ENCODE peak calls at places on chromosome 2, in four cellular contexts. M is HepG2, H is A549, A is K562. D is an unnamed sample.
A peak's percentile ranks its signal among the peaks of the same experiment; 100 is the strongest.

GRCh38 chr2:201754683-201755415 is 25.9 kb downstream of the ALS2 start:
- DNase-seq in M (peak; percentile 79), H (no peak), A (no peak), D (peak; percentile 60)

GRCh38 chr2:182444170-182444569 is 17.3 kb upstream of the PDE1A start:
- DNase-seq in M (no peak), H (no peak), A (no peak), D (no peak)

GRCh38 chr2:115422004-115422634 is 979.7 kb downstream of the DPP10 start:
- DNase-seq in M (no peak), H (no peak), A (no peak), D (no peak)

GRCh38 chr2:109537565-109538221 is 76.1 kb downstream of the SEPTIN10 start:
- DNase-seq in M (peak; percentile 37), H (no peak), A (no peak), D (peak; percentile 58)

GRCh38 chr2:174176898-174177297 is 71.4 kb downstream of the OLA1 start:
- DNase-seq in M (no peak), H (no peak), A (no peak), D (peak; percentile 44)

GRCh38 chr2:232275670-232276069 is 102.9 kb upstream of the ALPP start:
- DNase-seq in M (no peak), H (no peak), A (no peak), D (no peak)

GRCh38 chr2:234286118-234286598 is 210.7 kb downstream of the ARL4C start:
- DNase-seq in M (no peak), H (no peak), A (no peak), D (peak; percentile 71)

GRCh38 chr2:197125000-197125399 is 185.6 kb downstream of the ANKRD44 start:
- DNase-seq in M (no peak), H (no peak), A (no peak), D (peak; percentile 92)

GRCh38 chr2:102048465-102048864 is 56.7 kb downstream of the IL1R2 start:
- DNase-seq in M (no peak), H (no peak), A (no peak), D (peak; percentile 73)

GRCh38 chr2:190941571-190941970 is 61.0 kb downstream of the GLS start:
- DNase-seq in M (no peak), H (no peak), A (no peak), D (no peak)

GRCh38 chr2:225889452-225889851 is 489.9 kb downstream of the NYAP2 start:
- DNase-seq in M (peak; percentile 57), H (peak; percentile 10), A (no peak), D (peak; percentile 94)

GRCh38 chr2:11264007-11264406 is 80.4 kb downstream of the ROCK2 start:
- DNase-seq in M (no peak), H (no peak), A (no peak), D (no peak)

GRCh38 chr2:143948710-143949109 is 571.2 kb downstream of the ZEB2 start:
- DNase-seq in M (no peak), H (no peak), A (no peak), D (peak; percentile 43)

GRCh38 chr2:173898178-173898668 is 67.0 kb downstream of the SP3 start:
- DNase-seq in M (no peak), H (no peak), A (no peak), D (no peak)

GRCh38 chr2:241891315-241891987 is 21.9 kb downstream of the RTP5 start:
- DNase-seq in M (no peak), H (no peak), A (no peak), D (no peak)

GRCh38 chr2:54575379-54575888 is 119.3 kb downstream of the SPTBN1 start:
- DNase-seq in M (no peak), H (no peak), A (no peak), D (peak; percentile 49)

GRCh38 chr2:145286716-145287115 is 766.8 kb upstream of the ZEB2 start:
- DNase-seq in M (no peak), H (no peak), A (no peak), D (no peak)

GRCh38 chr2:165572155-165572554 is 102.7 kb downstream of the CSRNP3 start:
- DNase-seq in M (no peak), H (no peak), A (no peak), D (no peak)

GRCh38 chr2:14148186-14148585 is 484.3 kb upstream of the LRATD1 start:
- DNase-seq in M (no peak), H (no peak), A (no peak), D (peak; percentile 0)

GRCh38 chr2:169095631-169096105 is 26.3 kb downstream of the DHRS9 start:
- DNase-seq in M (no peak), H (no peak), A (peak; percentile 24), D (peak; percentile 69)

GRCh38 chr2:53202063-53202462 is 565.5 kb upstream of the CHAC2 start:
- DNase-seq in M (peak; percentile 25), H (no peak), A (no peak), D (peak; percentile 84)

GRCh38 chr2:17879913-17880274 is 1.4 kb downstream of the KCNS3 start:
- DNase-seq in M (peak; percentile 13), H (no peak), A (no peak), D (no peak)

GRCh38 chr2:85393836-85394235 is 16.3 kb downstream of the CAPG start:
- DNase-seq in M (no peak), H (no peak), A (no peak), D (peak; percentile 36)

GRCh38 chr2:98086491-98087446 is at the start of gene VWA3B:
- DNase-seq in M (no peak), H (peak; percentile 75), A (peak; percentile 74), D (no peak)

GRCh38 chr2:60516383-60516811 is 37.1 kb downstream of the BCL11A start:
- DNase-seq in M (no peak), H (no peak), A (no peak), D (peak; percentile 90)

GRCh38 chr2:172516299-172516698 is 39.6 kb upstream of the PDK1 start:
- DNase-seq in M (no peak), H (no peak), A (no peak), D (peak; percentile 93)

GRCh38 chr2:193966590-193966989 is 1690.4 kb upstream of the SLC39A10 start:
- DNase-seq in M (no peak), H (peak; percentile 3), A (no peak), D (peak; percentile 0)

GRCh38 chr2:211157856-211158463 is 601.6 kb downstream of the CPS1 start:
- DNase-seq in M (peak; percentile 67), H (peak; percentile 8), A (peak; percentile 13), D (peak; percentile 36)

GRCh38 chr2:230068658-230069080 is at the start of gene SLC16A14:
- DNase-seq in M (no peak), H (peak; percentile 7), A (no peak), D (peak; percentile 52)

GRCh38 chr2:112121682-112122254 is 16.4 kb upstream of the FBLN7 start:
- DNase-seq in M (peak; percentile 55), H (peak; percentile 12), A (no peak), D (peak; percentile 66)

GRCh38 chr2:206670531-206671319 is 28.4 kb downstream of the FAM237A start:
- DNase-seq in M (peak; percentile 9), H (no peak), A (no peak), D (no peak)

GRCh38 chr2:130947967-130948366 is 111.3 kb downstream of the ARHGEF4 start:
- DNase-seq in M (no peak), H (no peak), A (no peak), D (no peak)

GRCh38 chr2:85994421-85994777 is 105.6 kb upstream of the ST3GAL5 start:
- DNase-seq in M (no peak), H (no peak), A (no peak), D (no peak)

GRCh38 chr2:79552653-79553052 is 39.8 kb downstream of the CTNNA2 start:
- DNase-seq in M (no peak), H (no peak), A (no peak), D (no peak)

GRCh38 chr2:135050684-135051083 is 1.4 kb upstream of the RAB3GAP1 start:
- DNase-seq in M (no peak), H (no peak), A (no peak), D (no peak)

GRCh38 chr2:6934329-6934728 is 17.1 kb downstream of the RNF144A start:
- DNase-seq in M (no peak), H (no peak), A (no peak), D (no peak)

GRCh38 chr2:16183345-16183744 is 243.0 kb downstream of the MYCN start:
- DNase-seq in M (no peak), H (no peak), A (no peak), D (no peak)

GRCh38 chr2:119011162-119011909 is 69.3 kb downstream of the MARCO start:
- DNase-seq in M (peak; percentile 33), H (peak; percentile 51), A (peak; percentile 66), D (peak; percentile 5)

GRCh38 chr2:105880637-105881036 is 135.9 kb downstream of the NCK2 start:
- DNase-seq in M (no peak), H (no peak), A (no peak), D (no peak)

DNA sequence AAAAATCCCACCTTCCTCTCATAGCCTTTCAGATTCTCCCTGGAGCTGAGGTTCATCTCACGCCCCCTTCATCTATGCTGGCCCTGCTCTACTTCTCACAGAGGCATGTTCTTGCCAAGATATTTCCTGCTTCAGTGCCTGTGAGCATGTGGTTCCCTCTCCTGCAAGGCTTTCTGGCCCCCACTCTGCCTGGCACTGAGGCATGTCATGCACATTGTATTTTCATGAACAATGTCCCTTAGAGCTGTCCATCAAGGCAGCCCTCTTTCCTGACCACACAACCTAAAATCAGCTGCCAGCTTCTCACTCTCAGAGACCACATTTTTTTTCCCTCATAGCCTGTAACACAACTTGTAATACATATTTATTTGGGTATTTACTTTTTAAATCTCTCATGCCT is 18.0 kb upstream of the HK2 start:
- DNase-seq in M (no peak), H (no peak), A (no peak), D (no peak)
- TF ChIP-seq MAFK in M (no peak), H (no peak), A (no peak), D (no peak)

DNA sequence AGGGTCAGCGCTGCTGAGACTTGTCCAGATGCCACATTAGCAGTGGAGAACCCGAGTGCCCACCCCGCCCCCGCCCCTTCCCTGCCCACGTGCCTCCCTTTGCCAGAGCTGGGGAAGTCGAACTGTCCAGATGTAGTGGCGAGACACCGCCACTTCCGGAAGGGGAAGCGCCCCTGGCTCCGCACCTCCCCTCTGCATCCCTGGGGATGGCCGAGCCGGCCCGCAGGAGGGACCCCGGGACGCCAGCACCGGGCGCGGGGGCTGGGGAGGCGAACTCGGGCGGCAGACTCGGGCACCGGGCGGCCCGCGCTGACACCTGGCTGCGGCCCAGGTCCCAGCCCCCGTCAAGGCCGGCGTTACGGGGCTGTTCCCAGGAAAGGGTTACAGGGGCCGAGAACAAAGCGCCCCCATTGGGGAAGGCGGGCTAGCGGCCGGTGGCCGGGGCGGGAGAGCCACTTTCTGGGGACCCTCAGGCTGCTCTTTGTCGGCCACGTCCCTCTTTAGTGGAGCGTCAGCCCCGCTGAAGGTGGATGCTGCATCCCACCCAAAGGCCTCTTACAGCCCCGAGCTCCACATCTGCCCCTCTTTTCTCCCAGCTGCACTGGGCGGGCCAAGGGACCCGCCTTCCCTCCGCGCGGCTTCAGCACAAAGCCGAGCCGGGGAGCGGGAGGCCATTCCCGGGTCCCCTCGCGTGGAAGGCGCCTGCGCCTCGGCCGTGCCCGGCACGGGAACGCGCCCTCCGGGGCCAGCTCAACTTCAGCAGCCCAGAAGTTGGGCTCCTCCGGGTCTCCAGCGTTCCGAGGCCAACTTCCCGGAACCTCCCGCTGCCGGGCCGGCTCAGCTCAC is 1.4 kb downstream of the SDC1 start:
- DNase-seq in M (peak; percentile 61), H (peak; percentile 87), A (peak; percentile 47), D (peak; percentile 42)
- TF ChIP-seq MAFK in M (no peak), H (no peak), A (no peak), D (no peak)

GRCh38 chr2:26805241-26805676 is 19.4 kb downstream of the CENPA start:
- DNase-seq in M (no peak), H (no peak), A (no peak), D (peak; percentile 87)
- TF ChIP-seq MAFK in M (no peak), H (no peak), A (no peak), D (no peak)

GRCh38 chr2:189096769-189097447 is 82.7 kb downstream of the COL5A2 start:
- DNase-seq in M (peak; percentile 47), H (peak; percentile 7), A (no peak), D (peak; percentile 95)
- TF ChIP-seq MAFK in M (no peak), H (no peak), A (no peak), D (no peak)

GRCh38 chr2:147198651-147199171 is 646.1 kb upstream of the ACVR2A start:
- DNase-seq in M (no peak), H (no peak), A (no peak), D (no peak)
- TF ChIP-seq MAFK in M (no peak), H (no peak), A (no peak), D (no peak)

D was measured in IMR-90.